ENCODE peak calls at places on chromosomes 13 and 19, in five cellular contexts. One of them, this sample, is unnamed.

GRCh38 chr13:32125746-32126145 is 94.2 kb downstream of the FRY start:
- DNase-seq in sciatic nerve: no peak
- DNase-seq in iPS-NIHi11: no peak
- DNase-seq in heart right ventricle: no peak
- DNase-seq in renal cortical epithelial cell: no peak
- DNase-seq in this sample: no peak

GRCh38 chr13:25132984-25133383 is 37.0 kb downstream of the PABPC3 start:
- DNase-seq in sciatic nerve: no peak
- DNase-seq in renal cortical epithelial cell: no peak
- DNase-seq in iPS-NIHi11: no peak
- DNase-seq in heart right ventricle: no peak
- DNase-seq in this sample: no peak

GRCh38 chr13:94332360-94333040 is 147.0 kb downstream of the DCT start:
- DNase-seq in sciatic nerve: no peak
- DNase-seq in heart right ventricle: no peak
- DNase-seq in iPS-NIHi11: no peak
- DNase-seq in renal cortical epithelial cell: no peak
- DNase-seq in this sample: no peak

GRCh38 chr19:17127671-17128070 is 52.1 kb downstream of the MYO9B start:
- DNase-seq in renal cortical epithelial cell: no peak
- DNase-seq in heart right ventricle: no peak
- DNase-seq in iPS-NIHi11: no peak
- DNase-seq in sciatic nerve: no peak
- DNase-seq in this sample: no peak

GRCh38 chr19:30391554-30392551 is 19.7 kb downstream of the ZNF536 start:
- DNase-seq in sciatic nerve: no peak
- DNase-seq in iPS-NIHi11: peak
- DNase-seq in heart right ventricle: no peak
- DNase-seq in renal cortical epithelial cell: peak
- DNase-seq in this sample: no peak

GRCh38 chr13:99981115-99982020 is at the start of gene ZIC2:
- DNase-seq in renal cortical epithelial cell: no peak
- DNase-seq in heart right ventricle: no peak
- DNase-seq in iPS-NIHi11: peak
- DNase-seq in sciatic nerve: no peak
- DNase-seq in this sample: peak

GRCh38 chr13:41502676-41503075 is 45.3 kb downstream of the RGCC start:
- DNase-seq in renal cortical epithelial cell: no peak
- DNase-seq in sciatic nerve: no peak
- DNase-seq in iPS-NIHi11: no peak
- DNase-seq in heart right ventricle: no peak
- DNase-seq in this sample: no peak

GRCh38 chr13:30116379-30116778 is 191.0 kb downstream of the KATNAL1 start:
- DNase-seq in sciatic nerve: no peak
- DNase-seq in renal cortical epithelial cell: no peak
- DNase-seq in heart right ventricle: no peak
- DNase-seq in iPS-NIHi11: no peak
- DNase-seq in this sample: no peak

GRCh38 chr13:24270639-24271131 is 38.7 kb upstream of the C1QTNF9 start:
- DNase-seq in iPS-NIHi11: no peak
- DNase-seq in renal cortical epithelial cell: peak
- DNase-seq in heart right ventricle: peak
- DNase-seq in sciatic nerve: peak
- DNase-seq in this sample: peak

GRCh38 chr13:64074989-64075474 is 2659.4 kb upstream of the PCDH20 start:
- DNase-seq in heart right ventricle: no peak
- DNase-seq in renal cortical epithelial cell: no peak
- DNase-seq in sciatic nerve: no peak
- DNase-seq in iPS-NIHi11: no peak
- DNase-seq in this sample: no peak

GRCh38 chr19:29211562-29212416 is 1.2 kb downstream of the UQCRFS1 start:
- DNase-seq in heart right ventricle: no peak
- DNase-seq in iPS-NIHi11: no peak
- DNase-seq in renal cortical epithelial cell: peak
- DNase-seq in sciatic nerve: no peak
- DNase-seq in this sample: peak

GRCh38 chr19:37928527-37929286 is 21.7 kb downstream of the SIPA1L3 start:
- DNase-seq in heart right ventricle: no peak
- DNase-seq in renal cortical epithelial cell: no peak
- DNase-seq in sciatic nerve: no peak
- DNase-seq in iPS-NIHi11: peak
- DNase-seq in this sample: no peak

GRCh38 chr13:84706004-84706710 is 823.9 kb upstream of the SLITRK1 start:
- DNase-seq in iPS-NIHi11: no peak
- DNase-seq in heart right ventricle: no peak
- DNase-seq in renal cortical epithelial cell: no peak
- DNase-seq in sciatic nerve: no peak
- DNase-seq in this sample: no peak

GRCh38 chr13:48165727-48166126 is 67.3 kb upstream of the ITM2B start:
- DNase-seq in renal cortical epithelial cell: no peak
- DNase-seq in heart right ventricle: no peak
- DNase-seq in iPS-NIHi11: no peak
- DNase-seq in sciatic nerve: no peak
- DNase-seq in this sample: no peak

GRCh38 chr13:41621716-41622508 is 164.6 kb downstream of the RGCC start:
- DNase-seq in iPS-NIHi11: no peak
- DNase-seq in heart right ventricle: no peak
- DNase-seq in renal cortical epithelial cell: no peak
- DNase-seq in sciatic nerve: no peak
- DNase-seq in this sample: no peak

GRCh38 chr19:48718711-48719231 is 754 bp downstream of the MAMSTR start:
- DNase-seq in renal cortical epithelial cell: no peak
- DNase-seq in heart right ventricle: peak
- DNase-seq in sciatic nerve: no peak
- DNase-seq in iPS-NIHi11: no peak
- DNase-seq in this sample: no peak

GRCh38 chr19:14979136-14979497 is 547 bp downstream of the SLC1A6 start:
- DNase-seq in heart right ventricle: no peak
- DNase-seq in renal cortical epithelial cell: no peak
- DNase-seq in iPS-NIHi11: no peak
- DNase-seq in sciatic nerve: no peak
- DNase-seq in this sample: no peak

GRCh38 chr13:83943530-83944279 is 61.4 kb upstream of the SLITRK1 start:
- DNase-seq in sciatic nerve: no peak
- DNase-seq in renal cortical epithelial cell: no peak
- DNase-seq in iPS-NIHi11: peak
- DNase-seq in heart right ventricle: no peak
- DNase-seq in this sample: no peak